ENCODE peak calls at places on chromosomes 12 and 14, in ten cellular contexts. One of them, this sample, is unnamed.

GRCh38 chr14:102911991-102912761 is 10.3 kb upstream of the AMN start:
- DNase-seq in Kasumi-1: no peak
- DNase-seq in H54: no peak
- DNase-seq in CD14-positive monocyte: no peak
- DNase-seq in fibroblast of lung: no peak
- DNase-seq in fibroblast of mammary gland: no peak
- DNase-seq in stimulated activated CD4-positive, alpha-beta T cell treated with anti-CD3 and anti-CD28 coated beads, Interleukin-2, amount 100 ng/mL, for 48 hours: no peak
- DNase-seq in GM23338: no peak
- DNase-seq in T follicular helper cell: no peak
- DNase-seq in NCI-H524: no peak
- DNase-seq in this sample: no peak

GRCh38 chr14:30751646-30752416 is 122.5 kb upstream of the COCH start:
- DNase-seq in Kasumi-1: no peak
- DNase-seq in H54: no peak
- DNase-seq in CD14-positive monocyte: no peak
- DNase-seq in fibroblast of lung: no peak
- DNase-seq in fibroblast of mammary gland: no peak
- DNase-seq in stimulated activated CD4-positive, alpha-beta T cell treated with anti-CD3 and anti-CD28 coated beads, Interleukin-2, amount 100 ng/mL, for 48 hours: no peak
- DNase-seq in GM23338: peak
- DNase-seq in T follicular helper cell: no peak
- DNase-seq in NCI-H524: peak
- DNase-seq in this sample: no peak

GRCh38 chr12:69834147-69834546 is 9.1 kb downstream of the MYRFL start:
- DNase-seq in Kasumi-1: no peak
- DNase-seq in H54: no peak
- DNase-seq in CD14-positive monocyte: no peak
- DNase-seq in fibroblast of lung: no peak
- DNase-seq in fibroblast of mammary gland: no peak
- DNase-seq in stimulated activated CD4-positive, alpha-beta T cell treated with anti-CD3 and anti-CD28 coated beads, Interleukin-2, amount 100 ng/mL, for 48 hours: no peak
- DNase-seq in GM23338: no peak
- DNase-seq in T follicular helper cell: no peak
- DNase-seq in NCI-H524: no peak
- DNase-seq in this sample: no peak

GRCh38 chr12:106917503-106917902 is 38.2 kb upstream of the TMEM263 start:
- DNase-seq in Kasumi-1: no peak
- DNase-seq in H54: no peak
- DNase-seq in CD14-positive monocyte: no peak
- DNase-seq in fibroblast of lung: no peak
- DNase-seq in fibroblast of mammary gland: no peak
- DNase-seq in stimulated activated CD4-positive, alpha-beta T cell treated with anti-CD3 and anti-CD28 coated beads, Interleukin-2, amount 100 ng/mL, for 48 hours: no peak
- DNase-seq in GM23338: no peak
- DNase-seq in T follicular helper cell: no peak
- DNase-seq in NCI-H524: no peak
- DNase-seq in this sample: no peak

GRCh38 chr12:131217024-131217586 is 263.4 kb downstream of the ADGRD1 start:
- DNase-seq in Kasumi-1: no peak
- DNase-seq in H54: no peak
- DNase-seq in CD14-positive monocyte: no peak
- DNase-seq in fibroblast of lung: no peak
- DNase-seq in fibroblast of mammary gland: no peak
- DNase-seq in stimulated activated CD4-positive, alpha-beta T cell treated with anti-CD3 and anti-CD28 coated beads, Interleukin-2, amount 100 ng/mL, for 48 hours: no peak
- DNase-seq in GM23338: no peak
- DNase-seq in T follicular helper cell: no peak
- DNase-seq in NCI-H524: no peak
- DNase-seq in this sample: no peak

GRCh38 chr12:19849208-19849607 is 409.9 kb downstream of the AEBP2 start:
- DNase-seq in Kasumi-1: no peak
- DNase-seq in H54: no peak
- DNase-seq in CD14-positive monocyte: no peak
- DNase-seq in fibroblast of lung: no peak
- DNase-seq in fibroblast of mammary gland: no peak
- DNase-seq in stimulated activated CD4-positive, alpha-beta T cell treated with anti-CD3 and anti-CD28 coated beads, Interleukin-2, amount 100 ng/mL, for 48 hours: no peak
- DNase-seq in GM23338: no peak
- DNase-seq in T follicular helper cell: no peak
- DNase-seq in NCI-H524: no peak
- DNase-seq in this sample: no peak

GRCh38 chr12:2180737-2181082 is 127.9 kb downstream of the CACNA1C start:
- DNase-seq in Kasumi-1: no peak
- DNase-seq in H54: no peak
- DNase-seq in CD14-positive monocyte: no peak
- DNase-seq in fibroblast of lung: no peak
- DNase-seq in fibroblast of mammary gland: no peak
- DNase-seq in stimulated activated CD4-positive, alpha-beta T cell treated with anti-CD3 and anti-CD28 coated beads, Interleukin-2, amount 100 ng/mL, for 48 hours: no peak
- DNase-seq in GM23338: no peak
- DNase-seq in T follicular helper cell: no peak
- DNase-seq in NCI-H524: no peak
- DNase-seq in this sample: no peak

GRCh38 chr12:113796852-113797534 is 169.1 kb downstream of the RBM19 start:
- DNase-seq in Kasumi-1: no peak
- DNase-seq in H54: no peak
- DNase-seq in CD14-positive monocyte: no peak
- DNase-seq in fibroblast of lung: no peak
- DNase-seq in fibroblast of mammary gland: no peak
- DNase-seq in stimulated activated CD4-positive, alpha-beta T cell treated with anti-CD3 and anti-CD28 coated beads, Interleukin-2, amount 100 ng/mL, for 48 hours: no peak
- DNase-seq in GM23338: no peak
- DNase-seq in T follicular helper cell: no peak
- DNase-seq in NCI-H524: no peak
- DNase-seq in this sample: no peak

GRCh38 chr12:47391566-47391965 is 311.8 kb upstream of the AMIGO2 start:
- DNase-seq in Kasumi-1: no peak
- DNase-seq in H54: no peak
- DNase-seq in CD14-positive monocyte: no peak
- DNase-seq in fibroblast of lung: no peak
- DNase-seq in fibroblast of mammary gland: no peak
- DNase-seq in stimulated activated CD4-positive, alpha-beta T cell treated with anti-CD3 and anti-CD28 coated beads, Interleukin-2, amount 100 ng/mL, for 48 hours: peak
- DNase-seq in GM23338: no peak
- DNase-seq in T follicular helper cell: peak
- DNase-seq in NCI-H524: no peak
- DNase-seq in this sample: peak

GRCh38 chr12:59041241-59042121 is 121.2 kb upstream of the LRIG3 start:
- DNase-seq in Kasumi-1: no peak
- DNase-seq in H54: no peak
- DNase-seq in CD14-positive monocyte: no peak
- DNase-seq in fibroblast of lung: peak
- DNase-seq in fibroblast of mammary gland: peak
- DNase-seq in stimulated activated CD4-positive, alpha-beta T cell treated with anti-CD3 and anti-CD28 coated beads, Interleukin-2, amount 100 ng/mL, for 48 hours: no peak
- DNase-seq in GM23338: no peak
- DNase-seq in T follicular helper cell: no peak
- DNase-seq in NCI-H524: no peak
- DNase-seq in this sample: no peak

GRCh38 chr12:106416273-106416672 is 58.7 kb downstream of the POLR3B start:
- DNase-seq in Kasumi-1: no peak
- DNase-seq in H54: no peak
- DNase-seq in CD14-positive monocyte: no peak
- DNase-seq in fibroblast of lung: no peak
- DNase-seq in fibroblast of mammary gland: no peak
- DNase-seq in stimulated activated CD4-positive, alpha-beta T cell treated with anti-CD3 and anti-CD28 coated beads, Interleukin-2, amount 100 ng/mL, for 48 hours: no peak
- DNase-seq in GM23338: peak
- DNase-seq in T follicular helper cell: no peak
- DNase-seq in NCI-H524: no peak
- DNase-seq in this sample: no peak

GRCh38 chr14:31825459-31825858 is 251.6 kb upstream of the ARHGAP5 start:
- DNase-seq in Kasumi-1: no peak
- DNase-seq in H54: no peak
- DNase-seq in CD14-positive monocyte: no peak
- DNase-seq in fibroblast of lung: no peak
- DNase-seq in fibroblast of mammary gland: no peak
- DNase-seq in stimulated activated CD4-positive, alpha-beta T cell treated with anti-CD3 and anti-CD28 coated beads, Interleukin-2, amount 100 ng/mL, for 48 hours: no peak
- DNase-seq in GM23338: no peak
- DNase-seq in T follicular helper cell: no peak
- DNase-seq in NCI-H524: no peak
- DNase-seq in this sample: no peak

This sample was measured in activated T-helper 1 cell treated with Interleukin-2 at 50 U/mL for 16 hours.